ENCODE peak calls at places on chromosomes 12 and 14, in five cellular contexts. V is dorsolateral prefrontal cortex, O is esophagus squamous epithelium, R is fibroblast of mammary gland, Z is uterus. Q is an unnamed sample.

GRCh38 chr14:45698462-45699134 is 445.6 kb upstream of the MIS18BP1 start:
- DNase-seq in V (no peak), O (no peak), R (no peak), Z (no peak), Q (peak)

GRCh38 chr12:4978737-4979136 is 64.9 kb upstream of the KCNA5 start:
- DNase-seq in V (no peak), O (no peak), R (no peak), Z (no peak), Q (no peak)

GRCh38 chr14:64170190-64170589 is 124.0 kb downstream of the ESR2 start:
- DNase-seq in V (no peak), O (no peak), R (no peak), Z (no peak), Q (no peak)

GRCh38 chr14:82855912-82856381 is 1322.3 kb upstream of the SEL1L start:
- DNase-seq in V (no peak), O (no peak), R (peak), Z (no peak), Q (peak)

GRCh38 chr14:77638738-77639137 is 22.3 kb upstream of the SPTLC2 start:
- DNase-seq in V (no peak), O (no peak), R (peak), Z (no peak), Q (peak)

GRCh38 chr12:1590083-1590979 is 4.0 kb downstream of the FBXL14 start:
- DNase-seq in V (peak), O (no peak), R (peak), Z (no peak), Q (no peak)

GRCh38 chr12:19847294-19848059 is 408.2 kb downstream of the AEBP2 start:
- DNase-seq in V (no peak), O (no peak), R (peak), Z (peak), Q (no peak)

GRCh38 chr12:119788783-119789182 is 88.3 kb downstream of the CIT start:
- DNase-seq in V (no peak), O (no peak), R (peak), Z (no peak), Q (peak)

DNA sequence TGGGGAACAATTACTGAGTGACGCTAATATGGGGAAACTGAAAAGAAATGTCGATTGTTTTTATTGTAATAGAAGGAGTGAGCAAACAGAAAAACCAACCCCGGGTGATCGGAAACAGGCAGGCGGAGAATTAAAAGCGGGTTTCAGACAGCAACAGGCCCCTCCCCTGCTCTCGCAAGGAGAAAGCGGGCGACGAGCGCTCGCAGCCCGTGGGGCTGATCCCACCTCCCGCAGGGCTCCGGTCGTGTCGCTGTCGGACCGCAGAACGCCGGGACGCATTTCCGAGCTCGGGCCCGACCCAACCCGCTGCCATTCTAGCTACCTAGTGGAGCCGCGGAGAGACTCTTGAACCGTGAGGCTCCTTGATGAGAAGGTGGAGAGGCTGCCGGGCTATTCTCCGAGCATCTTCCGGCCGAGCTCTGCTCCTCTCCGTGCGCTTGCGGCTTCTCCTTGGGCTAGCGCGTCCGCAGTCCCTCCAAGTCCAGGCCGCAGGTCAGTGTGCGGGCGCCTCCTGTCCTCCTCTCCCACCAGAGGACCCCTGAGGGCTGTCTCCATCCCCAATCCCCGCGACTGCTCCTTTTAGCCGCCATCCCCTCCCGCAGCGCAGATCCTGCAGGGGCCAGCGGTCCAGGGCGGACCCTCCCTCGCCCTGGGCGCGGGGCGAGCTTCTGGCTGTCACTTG is 4.1 kb upstream of the PAX9 start:
- DNase-seq in V (no peak), O (no peak), R (peak), Z (no peak), Q (no peak)
- H3K4me3 ChIP-seq in V (peak), O (peak), R (no peak), Z (no peak), Q (peak)

GRCh38 chr14:76456200-76456599 is 80.3 kb downstream of the ESRRB start:
- DNase-seq in V (no peak), O (no peak), R (peak), Z (no peak), Q (peak)
- TF ChIP-seq CTCF in V (peak), O (peak), R (peak), Z (no peak), Q (peak)

GRCh38 chr12:126051611-126052107 is 986.4 kb downstream of the AACS start:
- DNase-seq in V (no peak), O (no peak), R (peak), Z (no peak), Q (peak)
- H3K4me3 ChIP-seq in V (no peak), O (no peak), R (no peak), Z (no peak), Q (no peak)

DNA sequence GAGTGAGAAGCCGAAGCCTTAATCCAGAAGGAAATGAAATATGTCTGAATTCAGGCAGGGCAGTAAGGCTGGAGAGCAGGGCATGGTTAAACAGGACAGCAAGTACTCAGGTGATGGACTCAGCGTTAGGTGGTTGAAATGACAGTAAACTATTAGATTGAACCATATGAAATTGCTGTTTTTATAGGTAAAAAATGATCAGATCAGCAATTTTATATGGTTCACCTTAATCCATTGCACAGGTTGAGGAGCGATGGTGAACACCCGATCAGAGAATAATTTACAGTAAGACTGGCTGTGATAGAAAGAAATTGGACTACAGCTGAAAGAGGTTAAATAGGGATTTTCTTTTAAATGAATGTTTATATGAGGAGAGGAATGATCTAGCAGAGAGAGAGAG is 56.6 kb downstream of the TTC6 start:
- DNase-seq in V (no peak), O (no peak), R (no peak), Z (no peak), Q (no peak)
- TF ChIP-seq CTCF in V (no peak), O (no peak), R (no peak), Z (no peak), Q (no peak)

GRCh38 chr12:53754633-53755261 is 3.0 kb upstream of the CISTR start:
- DNase-seq in V (no peak), O (no peak), R (peak), Z (peak), Q (no peak)
- H3K4me3 ChIP-seq in V (no peak), O (no peak), R (no peak), Z (no peak), Q (no peak)

GRCh38 chr14:75439989-75440388 is 12.2 kb downstream of the JDP2 start:
- DNase-seq in V (no peak), O (no peak), R (no peak), Z (no peak), Q (no peak)

GRCh38 chr14:75440733-75441474 is 13.1 kb downstream of the JDP2 start:
- DNase-seq in V (no peak), O (no peak), R (peak), Z (peak), Q (no peak)

GRCh38 chr14:75435473-75435872 is 7.7 kb downstream of the JDP2 start:
- DNase-seq in V (no peak), O (no peak), R (no peak), Z (no peak), Q (no peak)

GRCh38 chr14:75437201-75438143 is 9.7 kb downstream of the JDP2 start:
- DNase-seq in V (no peak), O (no peak), R (no peak), Z (no peak), Q (no peak)

DNA sequence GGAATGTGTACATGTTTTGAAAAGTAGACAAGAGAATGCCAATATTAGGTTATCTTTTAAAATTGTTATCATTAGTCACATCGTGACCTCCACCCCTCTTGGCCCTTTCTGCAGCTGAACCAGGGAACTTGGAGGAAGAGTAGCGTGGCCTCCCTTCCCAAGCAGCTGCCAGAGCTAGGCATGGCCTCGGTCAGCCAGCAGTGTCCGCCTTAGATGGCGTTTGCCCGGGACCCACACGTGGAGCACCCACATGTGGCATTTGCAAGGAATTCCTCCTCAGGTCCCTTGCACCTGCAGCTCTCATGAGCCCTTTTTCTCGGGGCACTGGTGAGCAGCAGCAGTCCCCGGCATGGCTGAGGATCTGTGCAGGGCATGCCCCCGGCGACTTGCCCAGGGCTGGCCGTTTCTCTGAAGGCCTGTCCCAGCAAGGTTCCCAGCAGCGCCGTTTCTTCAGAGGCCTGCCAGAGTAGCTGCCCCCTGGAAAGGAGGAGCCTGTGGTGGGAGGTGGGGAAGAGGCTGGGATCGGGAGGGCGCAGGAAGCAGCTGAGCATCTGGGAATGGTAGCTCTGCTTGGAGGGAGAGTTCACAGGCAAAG is 10.8 kb downstream of the JDP2 start:
- DNase-seq in V (no peak), O (no peak), R (no peak), Z (no peak), Q (no peak)
- TF ChIP-seq CTCF in V (no peak), O (no peak), R (no peak), Z (no peak), Q (no peak)

DNA sequence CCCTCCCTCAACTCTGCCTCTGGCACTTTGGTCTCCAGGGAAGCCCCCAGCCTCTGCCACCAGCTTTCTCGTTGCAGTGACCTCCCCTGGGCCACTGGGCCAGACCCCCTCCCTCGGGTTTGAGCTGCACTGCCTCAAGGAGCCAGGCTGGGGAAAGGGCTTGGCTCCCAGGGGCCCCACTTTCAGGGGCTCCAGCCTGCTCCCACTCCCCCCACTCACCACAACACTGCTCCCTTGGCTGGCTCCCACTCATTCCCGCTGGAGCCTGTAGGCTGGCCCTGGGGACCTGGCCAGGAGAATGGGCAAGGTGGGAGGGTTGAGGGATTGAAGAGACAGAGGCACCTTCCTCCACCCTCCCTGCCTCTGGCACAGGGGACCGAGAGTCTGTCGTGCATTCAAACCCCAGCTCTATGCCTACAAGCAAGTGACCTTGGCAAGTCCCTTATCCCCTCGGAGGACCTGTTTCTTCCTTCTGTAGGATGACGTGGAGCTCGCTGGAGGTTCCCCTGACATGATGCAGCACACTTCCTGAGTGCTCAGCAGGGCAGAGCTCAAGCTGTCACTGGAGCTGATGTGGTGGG is 19.2 kb upstream of the KIF26A start:
- DNase-seq in V (peak), O (no peak), R (no peak), Z (no peak), Q (peak)
- H3K4me3 ChIP-seq in V (no peak), O (peak), R (no peak), Z (no peak), Q (peak)

GRCh38 chr12:55132816-55133215 is 6.6 kb downstream of the OR9K2 start:
- DNase-seq in V (no peak), O (no peak), R (no peak), Z (no peak), Q (no peak)
- TF ChIP-seq CTCF in V (no peak), O (no peak), R (peak), Z (no peak), Q (no peak)

GRCh38 chr14:68395585-68395984 is 397.3 kb downstream of the ZFP36L1 start:
- DNase-seq in V (no peak), O (no peak), R (peak), Z (peak), Q (no peak)
- H3K4me3 ChIP-seq in V (no peak), O (no peak), R (no peak), Z (no peak), Q (no peak)

Q was measured in bronchial epithelial cell.